ENCODE peak calls at places on chromosome 20, in six cellular contexts. Z, Q, B, D, W and X are unnamed samples.

GRCh38 chr20:62401331-62401779 is 5.7 kb downstream of the CABLES2 start:
- DNase-seq in Z (no peak), Q (peak; percentile 61), B (no peak), D (no peak), W (no peak), X (no peak)

GRCh38 chr20:51463998-51464397 is 78.5 kb downstream of the NFATC2 start:
- DNase-seq in Z (no peak), Q (no peak), B (no peak), D (no peak), W (no peak), X (no peak)

GRCh38 chr20:63577317-63577894 is 3.4 kb upstream of the HELZ2 start:
- DNase-seq in Z (no peak), Q (no peak), B (no peak), D (no peak), W (peak; percentile 80), X (no peak)

GRCh38 chr20:35757098-35757705 is 14.6 kb upstream of the PHF20 start:
- DNase-seq in Z (no peak), Q (no peak), B (no peak), D (no peak), W (no peak), X (no peak)

GRCh38 chr20:57870597-57871236 is 160.9 kb upstream of the PMEPA1 start:
- DNase-seq in Z (no peak), Q (no peak), B (no peak), D (no peak), W (no peak), X (no peak)

GRCh38 chr20:31934491-31934890 is 17.4 kb downstream of the PDRG1 start:
- DNase-seq in Z (no peak), Q (no peak), B (no peak), D (no peak), W (no peak), X (no peak)

GRCh38 chr20:57374931-57375651 is 16.1 kb upstream of the RBM38 start:
- DNase-seq in Z (no peak), Q (no peak), B (no peak), D (no peak), W (no peak), X (no peak)

GRCh38 chr20:48984575-48985219 is 61.4 kb upstream of the CSE1L start:
- DNase-seq in Z (no peak), Q (no peak), B (no peak), D (no peak), W (no peak), X (no peak)

GRCh38 chr20:57435498-57436222 is 44.5 kb downstream of the RBM38 start:
- DNase-seq in Z (no peak), Q (peak; percentile 30), B (no peak), D (peak; percentile 52), W (peak; percentile 69), X (no peak)

GRCh38 chr20:24998631-24999445 is 6.3 kb upstream of the APMAP start:
- DNase-seq in Z (no peak), Q (no peak), B (peak; percentile 23), D (peak; percentile 37), W (peak; percentile 53), X (no peak)

GRCh38 chr20:63067721-63068560 is 61.2 kb upstream of the BHLHE23 start:
- DNase-seq in Z (no peak), Q (no peak), B (no peak), D (no peak), W (no peak), X (no peak)

GRCh38 chr20:40686434-40686882 is 2.6 kb downstream of the MAFB start:
- DNase-seq in Z (no peak), Q (no peak), B (no peak), D (peak; percentile 5), W (no peak), X (no peak)

GRCh38 chr20:48949304-48950170 is 28.0 kb downstream of the ARFGEF2 start:
- DNase-seq in Z (no peak), Q (no peak), B (no peak), D (no peak), W (no peak), X (no peak)

GRCh38 chr20:55205684-55206083 is 730.3 kb downstream of the DOK5 start:
- DNase-seq in Z (no peak), Q (no peak), B (no peak), D (no peak), W (no peak), X (no peak)

GRCh38 chr20:11529046-11529445 is 388.6 kb upstream of the BTBD3 start:
- DNase-seq in Z (no peak), Q (no peak), B (no peak), D (no peak), W (no peak), X (no peak)

GRCh38 chr20:57181639-57182038 is 84.8 kb downstream of the BMP7 start:
- DNase-seq in Z (no peak), Q (no peak), B (no peak), D (no peak), W (no peak), X (no peak)

GRCh38 chr20:56630506-56631317 is 1.6 kb downstream of the TFAP2C start:
- DNase-seq in Z (peak; percentile 13), Q (peak; percentile 50), B (no peak), D (no peak), W (no peak), X (no peak)

GRCh38 chr20:36311854-36312723 is 6.0 kb downstream of the DLGAP4 start:
- DNase-seq in Z (no peak), Q (no peak), B (no peak), D (no peak), W (no peak), X (no peak)

GRCh38 chr20:47620808-47621805 is 119.4 kb downstream of the NCOA3 start:
- DNase-seq in Z (peak; percentile 20), Q (peak; percentile 71), B (peak; percentile 88), D (peak; percentile 86), W (no peak), X (peak; percentile 22)
- TF ChIP-seq CTCF in Z (peak; percentile 62), Q (peak; percentile 93), B (peak; percentile 72), D (peak; percentile 72), W (peak; percentile 96), X (peak; percentile 87)

GRCh38 chr20:13012886-13013285 is 4.1 kb downstream of the SPTLC3 start:
- DNase-seq in Z (no peak), Q (no peak), B (peak; percentile 48), D (peak; percentile 64), W (no peak), X (no peak)

GRCh38 chr20:13006825-13007224 is 1.9 kb upstream of the SPTLC3 start:
- DNase-seq in Z (no peak), Q (no peak), B (peak; percentile 60), D (peak; percentile 45), W (no peak), X (no peak)

GRCh38 chr20:13007596-13007995 is 1.2 kb upstream of the SPTLC3 start:
- DNase-seq in Z (no peak), Q (no peak), B (no peak), D (no peak), W (no peak), X (no peak)

GRCh38 chr20:13009682-13010406 is 1.1 kb downstream of the SPTLC3 start:
- DNase-seq in Z (peak; percentile 32), Q (no peak), B (peak; percentile 98), D (peak; percentile 97), W (peak; percentile 38), X (peak; percentile 93)

DNA sequence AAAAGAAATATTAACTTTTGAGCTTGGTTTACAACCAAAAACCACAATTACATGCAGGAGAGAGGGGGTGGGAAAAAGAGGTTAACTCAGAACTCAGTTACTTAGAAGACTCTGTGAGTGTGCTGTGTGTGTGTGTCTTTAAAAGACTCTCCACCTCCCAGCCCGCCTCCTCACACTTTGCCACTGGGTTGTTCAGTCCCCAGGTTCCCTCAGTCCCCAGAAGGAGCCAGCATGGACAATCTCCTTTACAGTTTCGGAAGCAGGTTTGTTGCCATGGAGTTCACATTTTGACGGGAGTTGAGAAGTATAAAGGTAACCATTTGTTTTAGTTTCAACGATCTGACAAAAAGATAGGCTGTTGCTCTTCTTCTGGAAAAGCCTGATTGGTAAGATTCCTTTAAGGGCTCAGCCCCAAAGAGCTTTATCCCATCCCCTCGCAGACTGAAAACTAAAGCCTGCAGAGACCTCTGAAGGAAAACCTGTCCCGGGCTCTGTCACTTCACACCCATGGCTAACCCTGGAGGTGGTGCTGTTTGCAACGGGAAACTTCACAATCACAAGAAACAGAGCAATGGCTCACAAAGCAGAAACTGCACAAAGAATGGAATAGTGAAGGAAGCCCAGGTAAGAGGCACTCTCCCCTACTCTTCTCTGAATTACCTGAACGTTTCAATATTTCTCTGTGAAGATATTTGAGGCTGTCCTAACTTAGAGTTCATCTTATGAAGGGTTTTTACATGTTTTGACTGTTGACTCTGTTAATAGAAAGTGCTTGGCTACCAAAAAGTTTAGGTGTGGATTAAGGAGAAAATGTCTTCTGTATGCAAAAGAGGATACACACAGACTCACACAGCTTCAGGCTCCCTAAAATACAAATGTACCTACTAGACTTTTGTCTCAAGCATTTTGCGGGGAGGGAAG is at the start of gene SPTLC3:
- DNase-seq in Z (peak; percentile 30), Q (no peak), B (peak; percentile 57), D (peak; percentile 68), W (peak; percentile 22), X (peak; percentile 83)
- TF ChIP-seq CTCF in Z (no peak), Q (peak; percentile 7), B (peak; percentile 7), D (peak; percentile 4), W (no peak), X (peak; percentile 33)

DNA sequence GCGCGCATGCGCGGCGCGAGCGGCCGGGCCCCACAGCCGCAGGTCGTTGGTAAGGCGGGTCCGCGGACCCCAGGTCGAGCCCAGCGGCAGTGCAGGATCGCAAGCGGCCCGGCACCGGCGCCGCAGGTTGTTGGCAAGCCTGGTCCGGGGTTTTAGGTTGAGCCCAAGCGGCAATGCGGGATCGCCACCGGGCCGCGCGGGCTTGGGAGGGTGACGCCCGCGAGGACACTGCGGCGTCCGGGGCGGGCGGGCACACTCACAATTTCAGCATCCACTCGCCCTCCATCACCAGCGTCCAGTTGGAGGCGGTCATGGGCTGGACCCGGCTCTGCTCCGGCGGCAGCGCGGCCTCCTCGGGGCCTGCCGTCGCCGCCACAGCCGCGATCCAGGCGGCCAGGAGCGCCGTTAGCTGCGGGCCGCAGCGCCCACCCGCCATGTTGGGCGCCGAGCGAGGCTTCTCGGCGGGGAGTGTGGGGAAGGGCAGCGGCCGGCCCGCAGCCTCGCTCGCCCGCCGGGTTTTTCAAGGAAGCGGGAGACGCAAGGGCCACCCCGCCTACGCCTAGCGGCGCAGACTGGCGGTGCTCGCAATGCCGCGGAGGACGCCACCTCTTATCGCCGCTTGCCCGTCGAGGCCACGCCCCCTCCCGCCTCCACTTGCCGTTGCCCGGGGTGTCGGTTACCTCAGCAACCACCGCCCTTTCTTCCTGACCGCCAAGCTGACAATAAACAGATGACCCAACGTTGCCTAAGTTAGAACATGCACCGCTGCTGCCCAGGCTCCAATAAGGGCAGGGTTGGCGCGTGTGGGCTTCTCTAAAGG is at the start of gene TMX4:
- DNase-seq in Z (peak; percentile 93), Q (peak; percentile 96), B (peak; percentile 98), D (peak; percentile 99), W (peak; percentile 98), X (no peak)
- TF ChIP-seq CTCF in Z (peak; percentile 29), Q (peak; percentile 63), B (no peak), D (peak; percentile 22), W (peak; percentile 29), X (no peak)

GRCh38 chr20:38221041-38221589 is 39.4 kb downstream of the KIAA1755 start:
- DNase-seq in Z (peak; percentile 63), Q (peak; percentile 73), B (peak; percentile 64), D (peak; percentile 69), W (peak; percentile 64), X (no peak)

GRCh38 chr20:38223743-38224100 is 36.8 kb downstream of the KIAA1755 start:
- DNase-seq in Z (no peak), Q (no peak), B (no peak), D (no peak), W (no peak), X (no peak)

GRCh38 chr20:38222231-38222922 is 38.2 kb downstream of the KIAA1755 start:
- DNase-seq in Z (peak; percentile 18), Q (peak; percentile 67), B (peak; percentile 64), D (peak; percentile 59), W (peak; percentile 66), X (no peak)

GRCh38 chr20:38224534-38224933 is 36.0 kb downstream of the KIAA1755 start:
- DNase-seq in Z (no peak), Q (no peak), B (no peak), D (no peak), W (no peak), X (no peak)

GRCh38 chr20:38222923-38223742 is 37.4 kb downstream of the KIAA1755 start:
- DNase-seq in Z (no peak), Q (no peak), B (no peak), D (no peak), W (no peak), X (no peak)
- TF ChIP-seq CTCF in Z (no peak), Q (no peak), B (no peak), D (no peak), W (peak; percentile 11), X (no peak)